ENCODE peak calls at places on chromosomes 3 and 15, in seven cellular contexts. One of them, this sample, is unnamed.
A peak's percentile ranks its signal among the peaks of the same experiment; 100 is the strongest.

GRCh38 chr3:78589778-78590177 is 1178.0 kb downstream of the ROBO1 start:
- DNase-seq in left ventricle myocardium inferior: no peak
- DNase-seq in mammary epithelial cell: no peak
- DNase-seq in lower lobe of right lung: no peak
- DNase-seq in psoas muscle: no peak
- DNase-seq in tibial artery: no peak
- DNase-seq in foreskin keratinocyte: no peak
- DNase-seq in this sample: no peak

GRCh38 chr3:128392021-128392420 is 74.7 kb downstream of the DNAJB8 start:
- DNase-seq in left ventricle myocardium inferior: no peak
- DNase-seq in mammary epithelial cell: no peak
- DNase-seq in lower lobe of right lung: no peak
- DNase-seq in psoas muscle: no peak
- DNase-seq in tibial artery: no peak
- DNase-seq in foreskin keratinocyte: no peak
- DNase-seq in this sample: no peak

GRCh38 chr15:79028411-79028964 is 62.1 kb downstream of the RASGRF1 start:
- DNase-seq in left ventricle myocardium inferior: no peak
- DNase-seq in mammary epithelial cell: peak; percentile 25
- DNase-seq in lower lobe of right lung: peak; percentile 13
- DNase-seq in psoas muscle: no peak
- DNase-seq in tibial artery: no peak
- DNase-seq in foreskin keratinocyte: no peak
- DNase-seq in this sample: peak; percentile 54

GRCh38 chr15:75200765-75201608 is 695 bp upstream of the C15orf39 start:
- DNase-seq in left ventricle myocardium inferior: no peak
- DNase-seq in mammary epithelial cell: peak; percentile 86
- DNase-seq in lower lobe of right lung: peak; percentile 83
- DNase-seq in psoas muscle: no peak
- DNase-seq in tibial artery: peak; percentile 80
- DNase-seq in foreskin keratinocyte: peak; percentile 88
- DNase-seq in this sample: peak; percentile 92

GRCh38 chr15:36432162-36432561 is 147.3 kb upstream of the CDIN1 start:
- DNase-seq in left ventricle myocardium inferior: no peak
- DNase-seq in mammary epithelial cell: peak; percentile 71
- DNase-seq in lower lobe of right lung: no peak
- DNase-seq in psoas muscle: no peak
- DNase-seq in tibial artery: no peak
- DNase-seq in foreskin keratinocyte: no peak
- DNase-seq in this sample: no peak

GRCh38 chr3:50167069-50167781 is 12.1 kb downstream of the SEMA3F start:
- DNase-seq in left ventricle myocardium inferior: no peak
- DNase-seq in mammary epithelial cell: peak; percentile 85
- DNase-seq in lower lobe of right lung: no peak
- DNase-seq in psoas muscle: no peak
- DNase-seq in tibial artery: no peak
- DNase-seq in foreskin keratinocyte: no peak
- DNase-seq in this sample: peak; percentile 70

GRCh38 chr15:67820992-67821783 is 4.1 kb upstream of the SKOR1 start:
- DNase-seq in left ventricle myocardium inferior: peak; percentile 53
- DNase-seq in mammary epithelial cell: peak; percentile 39
- DNase-seq in lower lobe of right lung: no peak
- DNase-seq in psoas muscle: peak; percentile 57
- DNase-seq in tibial artery: no peak
- DNase-seq in foreskin keratinocyte: no peak
- DNase-seq in this sample: peak; percentile 76

GRCh38 chr3:155370198-155370597 is 76.7 kb upstream of the STRIT1 start:
- DNase-seq in left ventricle myocardium inferior: peak; percentile 68
- DNase-seq in mammary epithelial cell: no peak
- DNase-seq in lower lobe of right lung: no peak
- DNase-seq in psoas muscle: no peak
- DNase-seq in tibial artery: peak; percentile 67
- DNase-seq in foreskin keratinocyte: no peak
- DNase-seq in this sample: no peak

GRCh38 chr3:152719264-152719663 is 115.7 kb upstream of the P2RY1 start:
- DNase-seq in left ventricle myocardium inferior: no peak
- DNase-seq in mammary epithelial cell: peak; percentile 66
- DNase-seq in lower lobe of right lung: no peak
- DNase-seq in psoas muscle: no peak
- DNase-seq in tibial artery: no peak
- DNase-seq in foreskin keratinocyte: peak; percentile 59
- DNase-seq in this sample: peak; percentile 60

GRCh38 chr3:169120928-169121327 is 542.6 kb downstream of the MECOM start:
- DNase-seq in left ventricle myocardium inferior: no peak
- DNase-seq in mammary epithelial cell: no peak
- DNase-seq in lower lobe of right lung: no peak
- DNase-seq in psoas muscle: no peak
- DNase-seq in tibial artery: no peak
- DNase-seq in foreskin keratinocyte: no peak
- DNase-seq in this sample: no peak

GRCh38 chr15:29100486-29101000 is 169.1 kb downstream of the NSMCE3 start:
- DNase-seq in left ventricle myocardium inferior: no peak
- DNase-seq in mammary epithelial cell: no peak
- DNase-seq in lower lobe of right lung: no peak
- DNase-seq in psoas muscle: no peak
- DNase-seq in tibial artery: no peak
- DNase-seq in foreskin keratinocyte: no peak
- DNase-seq in this sample: no peak

GRCh38 chr3:14440168-14440518 is 37.7 kb downstream of the SLC6A6 start:
- DNase-seq in left ventricle myocardium inferior: no peak
- DNase-seq in mammary epithelial cell: no peak
- DNase-seq in lower lobe of right lung: no peak
- DNase-seq in psoas muscle: no peak
- DNase-seq in tibial artery: no peak
- DNase-seq in foreskin keratinocyte: no peak
- DNase-seq in this sample: no peak

GRCh38 chr3:121552379-121552778 is 6.6 kb upstream of the POLQ start:
- DNase-seq in left ventricle myocardium inferior: no peak
- DNase-seq in mammary epithelial cell: no peak
- DNase-seq in lower lobe of right lung: no peak
- DNase-seq in psoas muscle: no peak
- DNase-seq in tibial artery: no peak
- DNase-seq in foreskin keratinocyte: no peak
- DNase-seq in this sample: no peak

GRCh38 chr3:73052857-73053256 is 8.6 kb upstream of the EBLN2 start:
- DNase-seq in left ventricle myocardium inferior: no peak
- DNase-seq in mammary epithelial cell: no peak
- DNase-seq in lower lobe of right lung: no peak
- DNase-seq in psoas muscle: no peak
- DNase-seq in tibial artery: no peak
- DNase-seq in foreskin keratinocyte: no peak
- DNase-seq in this sample: no peak

GRCh38 chr3:45948881-45949280 is 5.6 kb downstream of the CXCR6 start:
- DNase-seq in left ventricle myocardium inferior: no peak
- DNase-seq in mammary epithelial cell: no peak
- DNase-seq in lower lobe of right lung: no peak
- DNase-seq in psoas muscle: no peak
- DNase-seq in tibial artery: no peak
- DNase-seq in foreskin keratinocyte: no peak
- DNase-seq in this sample: no peak

GRCh38 chr3:72924055-72924454 is 36.2 kb downstream of the GXYLT2 start:
- DNase-seq in left ventricle myocardium inferior: no peak
- DNase-seq in mammary epithelial cell: no peak
- DNase-seq in lower lobe of right lung: no peak
- DNase-seq in psoas muscle: no peak
- DNase-seq in tibial artery: no peak
- DNase-seq in foreskin keratinocyte: no peak
- DNase-seq in this sample: no peak

GRCh38 chr3:71973337-71974030 is 188.5 kb upstream of the PROK2 start:
- DNase-seq in left ventricle myocardium inferior: no peak
- DNase-seq in mammary epithelial cell: peak; percentile 71
- DNase-seq in lower lobe of right lung: no peak
- DNase-seq in psoas muscle: peak; percentile 60
- DNase-seq in tibial artery: no peak
- DNase-seq in foreskin keratinocyte: peak; percentile 36
- DNase-seq in this sample: no peak

GRCh38 chr3:141266797-141267555 is 35.4 kb downstream of the PXYLP1 start:
- DNase-seq in left ventricle myocardium inferior: no peak
- DNase-seq in mammary epithelial cell: no peak
- DNase-seq in lower lobe of right lung: no peak
- DNase-seq in psoas muscle: no peak
- DNase-seq in tibial artery: peak; percentile 39
- DNase-seq in foreskin keratinocyte: no peak
- DNase-seq in this sample: no peak

GRCh38 chr15:66310786-66311185 is 17.4 kb downstream of the DIS3L start:
- DNase-seq in left ventricle myocardium inferior: no peak
- DNase-seq in mammary epithelial cell: no peak
- DNase-seq in lower lobe of right lung: no peak
- DNase-seq in psoas muscle: no peak
- DNase-seq in tibial artery: no peak
- DNase-seq in foreskin keratinocyte: no peak
- DNase-seq in this sample: no peak

GRCh38 chr3:169624533-169624972 is 39.0 kb downstream of the MECOM start:
- DNase-seq in left ventricle myocardium inferior: no peak
- DNase-seq in mammary epithelial cell: no peak
- DNase-seq in lower lobe of right lung: no peak
- DNase-seq in psoas muscle: no peak
- DNase-seq in tibial artery: no peak
- DNase-seq in foreskin keratinocyte: no peak
- DNase-seq in this sample: no peak

GRCh38 chr15:75208501-75209288 is 7.0 kb downstream of the C15orf39 start:
- DNase-seq in left ventricle myocardium inferior: no peak
- DNase-seq in mammary epithelial cell: no peak
- DNase-seq in lower lobe of right lung: no peak
- DNase-seq in psoas muscle: no peak
- DNase-seq in tibial artery: peak; percentile 77
- DNase-seq in foreskin keratinocyte: no peak
- DNase-seq in this sample: no peak

GRCh38 chr3:67916353-67916752 is 261.9 kb upstream of the SUCLG2 start:
- DNase-seq in left ventricle myocardium inferior: no peak
- DNase-seq in mammary epithelial cell: no peak
- DNase-seq in lower lobe of right lung: no peak
- DNase-seq in psoas muscle: no peak
- DNase-seq in tibial artery: no peak
- DNase-seq in foreskin keratinocyte: no peak
- DNase-seq in this sample: no peak

GRCh38 chr15:42716626-42717025 is 20.3 kb downstream of the CDAN1 start:
- DNase-seq in left ventricle myocardium inferior: no peak
- DNase-seq in mammary epithelial cell: no peak
- DNase-seq in lower lobe of right lung: no peak
- DNase-seq in psoas muscle: no peak
- DNase-seq in tibial artery: no peak
- DNase-seq in foreskin keratinocyte: no peak
- DNase-seq in this sample: no peak

GRCh38 chr15:101167791-101168462 is 83.9 kb downstream of the CHSY1 start:
- DNase-seq in left ventricle myocardium inferior: peak; percentile 72
- DNase-seq in mammary epithelial cell: peak; percentile 87
- DNase-seq in lower lobe of right lung: peak; percentile 73
- DNase-seq in psoas muscle: peak; percentile 67
- DNase-seq in tibial artery: peak; percentile 86
- DNase-seq in foreskin keratinocyte: peak; percentile 77
- DNase-seq in this sample: peak; percentile 87

GRCh38 chr3:40369716-40370115 is 17.3 kb upstream of the ENTPD3 start:
- DNase-seq in left ventricle myocardium inferior: no peak
- DNase-seq in mammary epithelial cell: no peak
- DNase-seq in lower lobe of right lung: no peak
- DNase-seq in psoas muscle: no peak
- DNase-seq in tibial artery: no peak
- DNase-seq in foreskin keratinocyte: no peak
- DNase-seq in this sample: no peak

GRCh38 chr3:81998139-81998755 is 236.8 kb upstream of the GBE1 start:
- DNase-seq in left ventricle myocardium inferior: no peak
- DNase-seq in mammary epithelial cell: no peak
- DNase-seq in lower lobe of right lung: no peak
- DNase-seq in psoas muscle: no peak
- DNase-seq in tibial artery: no peak
- DNase-seq in foreskin keratinocyte: no peak
- DNase-seq in this sample: no peak

GRCh38 chr3:16407365-16407764 is 106.1 kb downstream of the RFTN1 start:
- DNase-seq in left ventricle myocardium inferior: no peak
- DNase-seq in mammary epithelial cell: no peak
- DNase-seq in lower lobe of right lung: no peak
- DNase-seq in psoas muscle: no peak
- DNase-seq in tibial artery: no peak
- DNase-seq in foreskin keratinocyte: no peak
- DNase-seq in this sample: no peak

DNA sequence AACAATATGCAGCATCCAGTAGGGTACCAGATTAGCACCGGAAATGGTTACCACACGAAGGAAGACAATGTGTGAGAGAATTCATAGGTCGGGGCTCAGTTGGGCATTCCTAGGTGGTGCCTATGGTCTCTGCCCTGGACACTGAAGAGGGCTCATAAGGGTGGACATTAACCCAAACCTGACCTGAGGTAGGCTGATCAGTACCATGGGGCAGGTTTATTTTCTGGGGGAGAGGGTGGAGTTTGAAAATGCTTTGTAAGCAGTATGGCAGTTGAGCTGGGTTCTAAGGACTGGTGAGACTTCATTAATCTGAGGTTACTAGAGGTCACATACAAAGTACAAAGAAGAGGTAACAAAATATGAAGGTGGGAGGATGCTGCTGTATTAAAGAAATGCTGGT is 68.4 kb downstream of the RPL22L1 start:
- DNase-seq in left ventricle myocardium inferior: no peak
- DNase-seq in mammary epithelial cell: no peak
- DNase-seq in lower lobe of right lung: no peak
- DNase-seq in psoas muscle: no peak
- DNase-seq in tibial artery: no peak
- DNase-seq in foreskin keratinocyte: no peak
- DNase-seq in this sample: no peak
- H3K27ac ChIP-seq in left ventricle myocardium inferior: no peak overlapping the region
- H3K27ac ChIP-seq in mammary epithelial cell: no peak overlapping the region
- H3K27ac ChIP-seq in lower lobe of right lung: no peak overlapping the region
- H3K27ac ChIP-seq in psoas muscle: no peak overlapping the region
- H3K27ac ChIP-seq in tibial artery: no peak overlapping the region
- H3K27ac ChIP-seq in foreskin keratinocyte: no peak overlapping the region
- H3K27ac ChIP-seq in this sample: no peak overlapping the region

GRCh38 chr3:138774529-138775253 is 60.0 kb downstream of the PIK3CB start:
- DNase-seq in left ventricle myocardium inferior: no peak
- DNase-seq in mammary epithelial cell: peak; percentile 98
- DNase-seq in lower lobe of right lung: no peak
- DNase-seq in psoas muscle: no peak
- DNase-seq in tibial artery: no peak
- DNase-seq in foreskin keratinocyte: peak; percentile 96
- DNase-seq in this sample: peak; percentile 84
- TF ChIP-seq CTCF in left ventricle myocardium inferior: no peak
- TF ChIP-seq CTCF in mammary epithelial cell: no peak
- TF ChIP-seq CTCF in lower lobe of right lung: no peak
- TF ChIP-seq CTCF in psoas muscle: no peak
- TF ChIP-seq CTCF in tibial artery: no peak
- TF ChIP-seq CTCF in foreskin keratinocyte: peak; percentile 34
- TF ChIP-seq CTCF in this sample: no peak

DNA sequence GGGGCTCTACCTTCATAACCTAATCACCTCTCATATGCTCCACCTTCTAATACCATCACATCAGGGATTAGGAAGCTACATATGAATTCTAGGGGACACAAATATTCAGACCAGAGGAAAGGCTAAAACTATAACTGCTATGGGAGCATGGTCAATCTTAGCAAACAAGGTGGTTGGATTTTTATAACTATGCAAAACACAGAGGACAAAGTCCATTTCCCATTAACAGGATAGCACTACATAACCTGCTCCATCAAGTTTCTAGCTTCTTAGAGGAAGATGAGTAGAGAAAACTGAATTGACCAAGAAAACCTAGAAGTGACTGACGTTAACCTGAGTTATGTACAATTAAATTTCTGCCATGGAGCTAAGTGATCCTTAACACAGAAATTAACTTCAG is 398.6 kb downstream of the TBL1XR1 start:
- DNase-seq in left ventricle myocardium inferior: no peak
- DNase-seq in mammary epithelial cell: no peak
- DNase-seq in lower lobe of right lung: no peak
- DNase-seq in psoas muscle: no peak
- DNase-seq in tibial artery: no peak
- DNase-seq in foreskin keratinocyte: no peak
- DNase-seq in this sample: no peak
- H3K27ac ChIP-seq in left ventricle myocardium inferior: no peak overlapping the region
- H3K27ac ChIP-seq in mammary epithelial cell: no peak overlapping the region
- H3K27ac ChIP-seq in lower lobe of right lung: no peak overlapping the region
- H3K27ac ChIP-seq in psoas muscle: no peak overlapping the region
- H3K27ac ChIP-seq in tibial artery: no peak overlapping the region
- H3K27ac ChIP-seq in foreskin keratinocyte: no peak overlapping the region
- H3K27ac ChIP-seq in this sample: no peak overlapping the region

GRCh38 chr3:116863842-116864626 is 154.5 kb downstream of the TUSC7 start:
- DNase-seq in left ventricle myocardium inferior: no peak
- DNase-seq in mammary epithelial cell: peak; percentile 11
- DNase-seq in lower lobe of right lung: no peak
- DNase-seq in psoas muscle: no peak
- DNase-seq in tibial artery: no peak
- DNase-seq in foreskin keratinocyte: peak; percentile 16
- DNase-seq in this sample: peak; percentile 4
- TF ChIP-seq CTCF in left ventricle myocardium inferior: peak; percentile 45
- TF ChIP-seq CTCF in mammary epithelial cell: peak; percentile 47
- TF ChIP-seq CTCF in lower lobe of right lung: peak; percentile 35
- TF ChIP-seq CTCF in psoas muscle: no peak
- TF ChIP-seq CTCF in tibial artery: peak; percentile 58
- TF ChIP-seq CTCF in foreskin keratinocyte: peak; percentile 79
- TF ChIP-seq CTCF in this sample: no peak